ENCODE peak calls at places on chromosomes 7 and 10, in six cellular contexts. U, F, M, L, G and P are unnamed samples.

GRCh38 chr10:132790470-132790869 is 4.5 kb upstream of the NKX6-2 start:
- DNase-seq in G (no peak), L (no peak), U (no peak), F (no peak), M (no peak), P (no peak)

GRCh38 chr10:60958892-60959601 is 15.1 kb upstream of the RHOBTB1 start:
- DNase-seq in U (no peak), M (no peak), F (no peak), L (no peak), G (no peak), P (no peak)

GRCh38 chr10:101322266-101323151 is 31.5 kb upstream of the BTRC start:
- DNase-seq in G (no peak), L (no peak), U (no peak), F (no peak), M (no peak), P (no peak)

GRCh38 chr7:139699640-139700504 is 77.9 kb downstream of the HIPK2 start:
- DNase-seq in F (no peak), U (no peak), G (no peak), L (no peak), M (no peak), P (peak; percentile 50)

GRCh38 chr10:73858750-73859439 is 15.5 kb downstream of the CAMK2G start:
- DNase-seq in L (no peak), F (no peak), U (no peak), G (no peak), M (no peak), P (no peak)

GRCh38 chr7:25897261-25897782 is 254.7 kb upstream of the NFE2L3 start:
- DNase-seq in U (no peak), L (no peak), M (no peak), G (no peak), F (no peak), P (no peak)

GRCh38 chr7:152313879-152314604 is 121.8 kb downstream of the KMT2C start:
- DNase-seq in M (no peak), F (no peak), G (peak; percentile 37), L (no peak), U (peak; percentile 43), P (no peak)

GRCh38 chr10:23158370-23158769 is 33.7 kb upstream of the PTF1A start:
- DNase-seq in F (peak; percentile 27), M (no peak), G (no peak), L (peak; percentile 49), U (peak; percentile 78), P (peak; percentile 61)

GRCh38 chr7:51357821-51358220 is 41.2 kb upstream of the COBL start:
- DNase-seq in U (no peak), F (no peak), L (no peak), M (no peak), G (no peak), P (no peak)

GRCh38 chr10:86782691-86783418 is 26.4 kb downstream of the BMPR1A start:
- DNase-seq in L (no peak), G (no peak), M (no peak), U (no peak), F (no peak), P (no peak)

GRCh38 chr10:102951316-102951715 is 33.2 kb downstream of the CNNM2 start:
- DNase-seq in L (no peak), G (no peak), U (no peak), F (no peak), M (no peak), P (no peak)

GRCh38 chr10:116630020-116630419 is 9.3 kb downstream of the PNLIPRP2 start:
- DNase-seq in L (no peak), U (no peak), M (no peak), G (no peak), F (no peak), P (no peak)

GRCh38 chr10:116625845-116626244 is 5.1 kb downstream of the PNLIPRP2 start:
- DNase-seq in F (no peak), M (no peak), L (no peak), U (no peak), G (no peak), P (no peak)

GRCh38 chr10:116629340-116629739 is 8.6 kb downstream of the PNLIPRP2 start:
- DNase-seq in F (no peak), M (no peak), U (no peak), G (no peak), L (no peak), P (no peak)

GRCh38 chr10:116626815-116627214 is 6.1 kb downstream of the PNLIPRP2 start:
- DNase-seq in M (no peak), U (no peak), F (no peak), G (no peak), L (no peak), P (no peak)

DNA sequence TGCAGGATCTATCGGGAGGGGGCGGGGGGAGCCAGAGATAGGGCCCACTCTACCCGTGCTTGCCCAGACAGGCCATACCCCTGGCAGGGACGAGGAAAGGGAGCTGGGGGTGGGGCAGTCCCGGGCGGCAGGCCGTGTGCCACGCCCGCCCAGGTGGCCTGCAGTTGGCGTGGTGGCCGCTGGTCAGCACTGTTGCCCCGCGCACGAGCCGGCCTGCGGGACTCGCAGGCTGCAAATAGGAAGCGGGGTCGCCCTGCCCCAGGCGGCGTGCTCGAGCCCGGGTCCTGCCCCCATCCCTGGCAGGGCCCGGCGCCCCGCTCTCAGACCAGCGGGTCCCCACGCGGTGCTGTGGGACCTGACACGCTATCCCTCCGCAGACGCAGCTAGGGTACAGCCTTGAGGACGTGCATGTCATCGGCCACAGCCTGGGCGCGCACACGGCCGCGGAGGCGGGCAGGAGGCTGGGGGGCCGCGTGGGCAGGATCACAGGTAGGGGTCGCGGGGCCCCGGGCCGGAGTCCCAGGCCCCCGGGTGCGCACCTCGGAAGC is 6.7 kb downstream of the PNLIPRP2 start:
- DNase-seq in F (no peak), L (peak; percentile 46), U (peak; percentile 44), G (no peak), M (no peak), P (no peak)
- H3K4me3 ChIP-seq in F (no peak overlapping the region), L (peak overlapping the region; percentile 43), U (peak overlapping the region; percentile 56), G (no peak overlapping the region), M (no peak overlapping the region), P (no peak overlapping the region)

DNA sequence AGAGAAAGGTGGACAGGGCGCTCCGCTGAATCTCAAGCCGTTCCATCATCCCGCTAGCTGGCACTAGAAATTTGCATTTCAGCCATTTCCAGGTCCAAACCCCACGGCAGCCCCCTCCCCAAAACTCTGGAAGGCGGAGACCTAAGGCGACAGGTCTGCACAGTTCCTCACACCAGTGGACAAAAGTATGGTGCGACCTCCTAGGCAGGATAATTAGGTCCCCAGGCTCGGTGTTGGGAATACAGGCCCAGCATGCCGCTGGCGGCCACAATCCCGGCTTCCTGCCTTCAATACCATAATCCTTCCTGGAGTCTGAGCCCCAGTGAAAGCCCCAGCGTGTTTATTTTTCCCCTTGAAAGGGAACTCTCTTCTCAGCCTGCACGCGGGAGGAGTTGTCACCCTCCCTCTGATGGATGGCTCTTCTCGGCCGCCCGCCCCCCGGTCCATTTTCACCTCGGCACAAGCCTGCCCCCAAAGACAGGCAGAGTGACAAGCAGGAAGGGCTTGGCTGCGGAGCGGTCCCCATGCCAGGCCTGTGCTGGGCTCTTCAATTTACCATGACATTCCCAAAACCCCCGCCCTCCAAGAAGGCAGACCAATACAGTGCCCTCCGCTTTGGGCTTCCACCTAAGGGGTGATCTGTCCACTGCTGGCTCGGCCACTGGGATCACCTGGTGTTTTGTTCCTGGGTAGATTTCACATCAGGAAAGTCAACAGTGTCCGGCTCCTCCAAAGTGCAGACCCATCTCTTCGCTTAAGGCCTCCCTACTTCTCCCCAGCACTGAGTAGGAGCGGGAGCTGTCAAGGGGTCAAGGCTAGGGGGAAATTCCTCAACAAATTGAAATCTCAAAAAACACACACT is 2.2 kb downstream of the FGFR2 start:
- DNase-seq in U (no peak), F (no peak), M (no peak), G (no peak), L (no peak), P (no peak)
- H3K4me3 ChIP-seq in U (no peak overlapping the region), F (peak overlapping the region; percentile 79), M (no peak overlapping the region), G (no peak overlapping the region), L (peak overlapping the region; percentile 86), P (no peak overlapping the region)

DNA sequence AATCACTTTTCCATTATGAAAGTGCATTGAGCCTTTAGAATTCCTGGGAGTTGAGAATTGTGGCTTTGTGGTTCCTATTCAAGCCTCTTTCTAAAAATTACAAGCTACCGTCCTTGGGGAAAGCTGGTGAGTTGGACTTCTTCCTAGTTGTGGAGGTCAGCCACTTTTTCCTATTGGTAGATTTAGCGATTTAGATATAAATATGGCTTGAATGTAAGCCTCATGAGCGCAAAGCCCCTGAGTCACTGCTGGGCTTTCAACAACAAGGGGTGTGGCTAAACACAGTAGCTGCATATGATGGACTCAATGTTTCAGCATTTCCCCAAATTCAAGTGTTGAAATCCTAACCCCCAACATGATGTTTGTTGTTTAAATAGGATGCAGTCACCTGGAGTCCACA is 150.0 kb upstream of the IGFBP3 start:
- DNase-seq in M (no peak), U (no peak), L (no peak), G (no peak), F (no peak), P (no peak)
- H3K4me3 ChIP-seq in M (no peak overlapping the region), U (no peak overlapping the region), L (no peak overlapping the region), G (no peak overlapping the region), F (no peak overlapping the region), P (no peak overlapping the region)

GRCh38 chr10:78207216-78207615 is 173.6 kb downstream of the RPS24 start:
- DNase-seq in G (no peak), U (no peak), F (no peak), L (no peak), M (no peak), P (no peak)
- H3K4me3 ChIP-seq in G (peak overlapping the region; percentile 0), U (no peak overlapping the region), F (no peak overlapping the region), L (no peak overlapping the region), M (no peak overlapping the region), P (no peak overlapping the region)

GRCh38 chr7:834277-834676 is 2.0 kb downstream of the SUN1 start:
- DNase-seq in U (no peak), M (no peak), G (no peak), F (no peak), L (no peak), P (no peak)

GRCh38 chr7:836429-836828 is 4.2 kb downstream of the SUN1 start:
- DNase-seq in M (no peak), U (peak; percentile 18), G (no peak), F (peak; percentile 52), L (no peak), P (no peak)

GRCh38 chr7:835021-835420 is 2.7 kb downstream of the SUN1 start:
- DNase-seq in M (no peak), L (no peak), F (no peak), G (no peak), U (no peak), P (no peak)

GRCh38 chr7:835491-836401 is 3.5 kb downstream of the SUN1 start:
- DNase-seq in L (no peak), U (no peak), M (no peak), F (peak; percentile 61), G (no peak), P (no peak)

DNA sequence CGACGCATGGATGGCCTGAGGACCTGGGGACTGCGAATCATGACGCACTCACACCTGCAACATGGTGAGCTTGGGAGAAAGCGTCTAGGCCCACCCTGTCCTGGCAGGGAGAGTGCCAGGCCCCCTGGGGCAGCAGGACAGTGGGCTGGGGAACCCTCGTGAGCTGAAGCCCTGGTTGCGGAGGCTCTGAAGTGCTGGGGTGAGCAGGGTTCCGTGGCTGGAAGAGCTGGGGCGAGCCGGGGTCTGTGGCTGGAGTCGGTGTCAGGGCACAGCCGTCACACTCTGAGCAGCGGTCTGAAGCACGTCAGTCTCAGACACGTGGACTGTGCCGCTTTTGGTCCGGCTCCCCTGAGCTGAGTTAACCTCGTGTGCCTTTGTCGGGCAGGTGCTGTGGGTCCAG is 4.7 kb downstream of the SUN1 start:
- DNase-seq in U (no peak), G (no peak), L (no peak), F (no peak), M (no peak), P (no peak)
- H3K4me3 ChIP-seq in U (no peak overlapping the region), G (no peak overlapping the region), L (no peak overlapping the region), F (no peak overlapping the region), M (no peak overlapping the region), P (no peak overlapping the region)

GRCh38 chr10:76429331-76429625 is 997.9 kb downstream of the LRMDA start:
- DNase-seq in U (no peak), F (no peak), G (no peak), L (no peak), M (no peak), P (no peak)
- H3K4me3 ChIP-seq in U (no peak overlapping the region), F (peak overlapping the region; percentile 33), G (no peak overlapping the region), L (no peak overlapping the region), M (no peak overlapping the region), P (no peak overlapping the region)